ENCODE peak calls at places on chromosomes 16 and 17, in six cellular contexts. W, H, G, Z, V and R are unnamed samples.

GRCh38 chr17:3828151-3828851 is 17.7 kb downstream of the NCBP3 start:
- DNase-seq in W (no peak), H (no peak), G (no peak), Z (no peak), V (no peak), R (no peak)

GRCh38 chr17:27315796-27316465 is 22.0 kb downstream of the WSB1 start:
- DNase-seq in W (no peak), H (no peak), G (no peak), Z (no peak), V (no peak), R (no peak)

GRCh38 chr16:52537463-52537862 is 9.5 kb downstream of the TOX3 start:
- DNase-seq in W (no peak), H (no peak), G (no peak), Z (peak; percentile 49), V (no peak), R (no peak)

GRCh38 chr16:48574148-48574547 is 35.8 kb downstream of the N4BP1 start:
- DNase-seq in W (no peak), H (no peak), G (no peak), Z (no peak), V (no peak), R (no peak)

GRCh38 chr16:85757341-85757822 is 6.5 kb upstream of the C16orf74 start:
- DNase-seq in W (no peak), H (no peak), G (no peak), Z (no peak), V (no peak), R (no peak)

GRCh38 chr16:61871837-61872777 is 164.1 kb downstream of the CDH8 start:
- DNase-seq in W (no peak), H (no peak), G (no peak), Z (no peak), V (no peak), R (no peak)

GRCh38 chr16:6193718-6194117 is 1096.1 kb upstream of the EEF2KMT start:
- DNase-seq in W (no peak), H (no peak), G (no peak), Z (no peak), V (no peak), R (no peak)

GRCh38 chr17:10292057-10292931 is 80.5 kb downstream of the MYH13 start:
- DNase-seq in W (peak; percentile 41), H (no peak), G (no peak), Z (no peak), V (no peak), R (no peak)

GRCh38 chr17:67008101-67008500 is 36.3 kb upstream of the CACNG1 start:
- DNase-seq in W (no peak), H (no peak), G (no peak), Z (no peak), V (no peak), R (no peak)

GRCh38 chr17:21330436-21331160 is 45.6 kb upstream of the KCNJ12 start:
- DNase-seq in W (no peak), H (no peak), G (no peak), Z (no peak), V (no peak), R (no peak)

GRCh38 chr17:17877548-17878358 is 41.0 kb upstream of the SREBF1 start:
- DNase-seq in W (peak; percentile 81), H (peak; percentile 71), G (no peak), Z (no peak), V (no peak), R (peak; percentile 80)

GRCh38 chr16:11297492-11298142 is 16.5 kb upstream of the PRM1 start:
- DNase-seq in W (peak; percentile 76), H (peak; percentile 8), G (peak; percentile 49), Z (peak; percentile 66), V (peak; percentile 48), R (peak; percentile 83)

GRCh38 chr17:40452921-40453378 is 9.7 kb downstream of the IGFBP4 start:
- DNase-seq in W (no peak), H (no peak), G (no peak), Z (peak; percentile 57), V (no peak), R (no peak)

GRCh38 chr17:48561894-48562810 is 16.0 kb downstream of the HOXB4 start:
- DNase-seq in W (no peak), H (no peak), G (no peak), Z (peak; percentile 47), V (no peak), R (no peak)

GRCh38 chr17:6654816-6655731 is 3.5 kb downstream of the C17orf100 start:
- DNase-seq in W (no peak), H (no peak), G (no peak), Z (peak; percentile 74), V (no peak), R (peak; percentile 72)

GRCh38 chr16:67458121-67458641 is 22.8 kb downstream of the ATP6V0D1 start:
- DNase-seq in W (no peak), H (no peak), G (no peak), Z (peak; percentile 59), V (no peak), R (no peak)
- H3K4me1 ChIP-seq in W (peaks cover 45% of the 10 kb centered on the region), H (peaks cover 32% of the 10 kb centered on the region), G (no peaks in the 10 kb centered on the region), Z (peaks cover 3% of the 10 kb centered on the region), V (peaks cover 10% of the 10 kb centered on the region), R (peaks cover 67% of the 10 kb centered on the region)

DNA sequence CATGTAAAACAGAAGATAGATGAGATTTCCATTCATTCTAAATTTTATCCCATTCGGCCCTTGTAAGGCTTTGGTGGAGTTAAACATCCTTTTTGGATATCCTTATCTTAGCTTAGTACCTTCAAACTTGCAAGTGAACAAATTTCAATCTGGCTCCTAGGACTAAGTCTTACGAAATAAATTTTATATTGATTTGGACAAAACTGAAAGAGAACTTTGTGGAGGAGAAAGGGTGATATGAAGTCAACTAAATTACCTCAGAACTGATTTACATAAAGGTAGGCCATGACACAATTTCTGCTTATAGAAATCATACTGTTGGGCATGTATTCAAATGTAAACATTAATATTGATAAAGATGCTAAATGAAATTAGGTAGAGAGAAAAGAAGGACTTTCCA is 175.3 kb upstream of the C17orf78 start:
- DNase-seq in W (no peak), H (no peak), G (no peak), Z (no peak), V (no peak), R (no peak)
- H3K36me3 ChIP-seq in W (peaks cover 46% of the 10 kb centered on the region), H (peaks cover 9% of the 10 kb centered on the region), G (no peaks in the 10 kb centered on the region), Z (no peaks in the 10 kb centered on the region), V (no peaks in the 10 kb centered on the region), R (peaks cover 16% of the 10 kb centered on the region)

DNA sequence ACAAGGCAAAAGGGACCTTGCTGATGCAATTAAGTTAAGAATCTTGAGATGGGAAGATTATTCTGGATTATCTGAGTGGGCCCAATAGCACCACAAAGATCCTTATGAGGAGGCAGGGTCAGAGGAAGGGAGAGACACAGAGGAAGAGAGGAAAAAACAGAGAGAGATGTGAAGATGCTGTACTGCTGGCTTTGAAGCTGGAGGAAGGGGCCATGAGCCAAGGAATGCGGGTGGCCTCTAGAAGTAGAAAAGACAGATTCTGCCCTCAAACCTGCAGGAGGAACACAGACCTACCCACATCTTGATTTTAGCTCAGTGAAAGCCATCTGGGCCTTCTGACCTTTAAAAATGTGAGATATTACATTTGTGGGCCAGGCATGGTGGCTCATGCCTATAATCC is 8.1 kb upstream of the CPSF4L start:
- DNase-seq in W (no peak), H (no peak), G (no peak), Z (no peak), V (no peak), R (no peak)
- H3K27me3 ChIP-seq in W (no peaks in the 10 kb centered on the region), H (no peaks in the 10 kb centered on the region), G (no peaks in the 10 kb centered on the region), Z (no peaks in the 10 kb centered on the region), V (no peaks in the 10 kb centered on the region), R (no peaks in the 10 kb centered on the region)

GRCh38 chr16:72850863-72851262 is 197.1 kb downstream of the ZFHX3 start:
- DNase-seq in W (no peak), H (peak; percentile 51), G (no peak), Z (no peak), V (no peak), R (no peak)
- H3K4me1 ChIP-seq in W (peaks cover 11% of the 10 kb centered on the region), H (peaks cover 65% of the 10 kb centered on the region), G (no peaks in the 10 kb centered on the region), Z (no peaks in the 10 kb centered on the region), V (no peaks in the 10 kb centered on the region), R (peaks cover 10% of the 10 kb centered on the region)

DNA sequence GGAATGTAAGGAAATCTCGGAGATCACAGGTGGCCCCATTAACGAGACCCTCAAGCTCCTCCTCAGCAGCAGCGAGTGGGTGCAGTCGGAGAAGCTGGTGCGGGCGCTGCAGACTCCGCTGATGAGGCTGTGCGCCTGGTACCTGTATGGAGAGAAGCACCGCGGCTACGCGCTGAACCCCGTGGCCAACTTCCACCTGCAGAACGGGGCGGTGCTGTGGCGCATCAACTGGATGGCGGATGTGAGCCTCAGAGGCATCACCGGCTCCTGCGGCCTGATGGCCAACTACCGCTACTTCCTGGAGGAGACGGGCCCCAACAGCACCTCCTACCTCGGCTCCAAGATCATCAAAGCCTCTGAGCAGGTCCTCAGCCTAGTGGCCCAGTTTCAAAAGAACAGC is 16.2 kb downstream of the MLYCD start:
- DNase-seq in W (no peak), H (no peak), G (no peak), Z (no peak), V (no peak), R (no peak)
- H3K36me3 ChIP-seq in W (peaks cover 90% of the 10 kb centered on the region), H (peaks cover 75% of the 10 kb centered on the region), G (peaks cover 42% of the 10 kb centered on the region), Z (peaks cover 7% of the 10 kb centered on the region), V (peaks cover 34% of the 10 kb centered on the region), R (peaks cover 9% of the 10 kb centered on the region)

GRCh38 chr16:88691924-88692560 is 5.7 kb upstream of the SNAI3 start:
- DNase-seq in W (no peak), H (no peak), G (no peak), Z (no peak), V (no peak), R (peak; percentile 62)
- H3K27me3 ChIP-seq in W (peaks cover 30% of the 10 kb centered on the region), H (no peaks in the 10 kb centered on the region), G (no peaks in the 10 kb centered on the region), Z (no peaks in the 10 kb centered on the region), V (no peaks in the 10 kb centered on the region), R (no peaks in the 10 kb centered on the region)

GRCh38 chr17:57551321-57552079 is 193.6 kb downstream of the CCDC182 start:
- DNase-seq in W (no peak), H (no peak), G (peak; percentile 9), Z (no peak), V (no peak), R (no peak)

GRCh38 chr17:57554826-57555635 is 190.1 kb downstream of the CCDC182 start:
- DNase-seq in W (no peak), H (no peak), G (no peak), Z (no peak), V (no peak), R (no peak)

GRCh38 chr17:57552114-57552601 is 192.9 kb downstream of the CCDC182 start:
- DNase-seq in W (peak; percentile 37), H (no peak), G (peak; percentile 8), Z (no peak), V (no peak), R (no peak)

GRCh38 chr17:57553991-57554825 is 190.9 kb downstream of the CCDC182 start:
- DNase-seq in W (no peak), H (no peak), G (no peak), Z (no peak), V (no peak), R (no peak)

GRCh38 chr17:57553525-57553924 is 191.6 kb downstream of the CCDC182 start:
- DNase-seq in W (no peak), H (no peak), G (no peak), Z (no peak), V (no peak), R (no peak)
- H3K4me1 ChIP-seq in W (peaks cover 5% of the 10 kb centered on the region), H (peaks cover 3% of the 10 kb centered on the region), G (peaks cover 26% of the 10 kb centered on the region), Z (peaks cover 10% of the 10 kb centered on the region), V (peaks cover 8% of the 10 kb centered on the region), R (peaks cover 4% of the 10 kb centered on the region)

GRCh38 chr17:81261096-81261495 is 22.0 kb downstream of the NDUFAF8 start:
- DNase-seq in W (no peak), H (no peak), G (no peak), Z (no peak), V (no peak), R (no peak)
- H3K36me3 ChIP-seq in W (peaks cover 87% of the 10 kb centered on the region), H (peaks cover 39% of the 10 kb centered on the region), G (peaks cover 33% of the 10 kb centered on the region), Z (no peaks in the 10 kb centered on the region), V (no peaks in the 10 kb centered on the region), R (no peaks in the 10 kb centered on the region)